ENCODE peak calls at places on chromosomes 12 and 14, in six cellular contexts. One of them, this sample, is unnamed.

GRCh38 chr12:89470741-89471504 is 53.7 kb downstream of the GALNT4 start:
- DNase-seq in neural progenitor cell: peak
- DNase-seq in IMR-90: peak
- DNase-seq in A549: peak
- DNase-seq in DND-41: no peak
- DNase-seq in colonic mucosa: no peak
- DNase-seq in this sample: no peak

GRCh38 chr12:3132636-3133409 is 55.6 kb downstream of the TSPAN9 start:
- DNase-seq in neural progenitor cell: no peak
- DNase-seq in IMR-90: peak
- DNase-seq in A549: no peak
- DNase-seq in DND-41: no peak
- DNase-seq in colonic mucosa: no peak
- DNase-seq in this sample: no peak

GRCh38 chr12:51183816-51184215 is 10.9 kb upstream of the TFCP2 start:
- DNase-seq in neural progenitor cell: no peak
- DNase-seq in IMR-90: peak
- DNase-seq in A549: no peak
- DNase-seq in DND-41: no peak
- DNase-seq in colonic mucosa: peak
- DNase-seq in this sample: no peak

GRCh38 chr12:21839776-21840175 is 65.3 kb upstream of the KCNJ8 start:
- DNase-seq in neural progenitor cell: no peak
- DNase-seq in IMR-90: no peak
- DNase-seq in A549: no peak
- DNase-seq in DND-41: no peak
- DNase-seq in colonic mucosa: no peak
- DNase-seq in this sample: no peak

GRCh38 chr12:6279256-6279628 is 31.2 kb upstream of the PLEKHG6 start:
- DNase-seq in neural progenitor cell: no peak
- DNase-seq in IMR-90: no peak
- DNase-seq in A549: no peak
- DNase-seq in DND-41: no peak
- DNase-seq in colonic mucosa: no peak
- DNase-seq in this sample: no peak

GRCh38 chr12:71045781-71046180 is 112.0 kb downstream of the TSPAN8 start:
- DNase-seq in neural progenitor cell: no peak
- DNase-seq in IMR-90: no peak
- DNase-seq in A549: no peak
- DNase-seq in DND-41: no peak
- DNase-seq in colonic mucosa: no peak
- DNase-seq in this sample: no peak

GRCh38 chr12:3752096-3752709 is 706 bp downstream of the CRACR2A start:
- DNase-seq in neural progenitor cell: no peak
- DNase-seq in IMR-90: no peak
- DNase-seq in A549: no peak
- DNase-seq in DND-41: peak
- DNase-seq in colonic mucosa: peak
- DNase-seq in this sample: no peak

GRCh38 chr14:21987937-21988336 is 314.3 kb upstream of the OR4E1 start:
- DNase-seq in neural progenitor cell: peak
- DNase-seq in IMR-90: peak
- DNase-seq in A549: peak
- DNase-seq in DND-41: peak
- DNase-seq in colonic mucosa: no peak
- DNase-seq in this sample: no peak

GRCh38 chr14:72610831-72611200 is 283.1 kb downstream of the DPF3 start:
- DNase-seq in neural progenitor cell: no peak
- DNase-seq in IMR-90: no peak
- DNase-seq in A549: no peak
- DNase-seq in DND-41: no peak
- DNase-seq in colonic mucosa: no peak
- DNase-seq in this sample: no peak

GRCh38 chr12:94922561-94922960 is 80.9 kb downstream of the NDUFA12 start:
- DNase-seq in neural progenitor cell: peak
- DNase-seq in IMR-90: no peak
- DNase-seq in A549: no peak
- DNase-seq in DND-41: no peak
- DNase-seq in colonic mucosa: no peak
- DNase-seq in this sample: no peak

GRCh38 chr14:84490081-84490480 is 1039.9 kb upstream of the FLRT2 start:
- DNase-seq in neural progenitor cell: no peak
- DNase-seq in IMR-90: no peak
- DNase-seq in A549: no peak
- DNase-seq in DND-41: no peak
- DNase-seq in colonic mucosa: no peak
- DNase-seq in this sample: no peak

GRCh38 chr12:107242189-107242588 is 148.8 kb upstream of the CRY1 start:
- DNase-seq in neural progenitor cell: no peak
- DNase-seq in IMR-90: peak
- DNase-seq in A549: no peak
- DNase-seq in DND-41: no peak
- DNase-seq in colonic mucosa: no peak
- DNase-seq in this sample: no peak

GRCh38 chr12:65534105-65534841 is 255.8 kb downstream of the MSRB3 start:
- DNase-seq in neural progenitor cell: no peak
- DNase-seq in IMR-90: no peak
- DNase-seq in A549: no peak
- DNase-seq in DND-41: no peak
- DNase-seq in colonic mucosa: no peak
- DNase-seq in this sample: no peak

GRCh38 chr14:52402812-52403526 is 88.9 kb downstream of the PTGER2 start:
- DNase-seq in neural progenitor cell: no peak
- DNase-seq in IMR-90: peak
- DNase-seq in A549: no peak
- DNase-seq in DND-41: no peak
- DNase-seq in colonic mucosa: no peak
- DNase-seq in this sample: no peak

GRCh38 chr14:36222952-36223468 is 46.5 kb upstream of the PTCSC3 start:
- DNase-seq in neural progenitor cell: no peak
- DNase-seq in IMR-90: peak
- DNase-seq in A549: no peak
- DNase-seq in DND-41: no peak
- DNase-seq in colonic mucosa: no peak
- DNase-seq in this sample: no peak

GRCh38 chr12:45458238-45458637 is 242.3 kb downstream of the ANO6 start:
- DNase-seq in neural progenitor cell: no peak
- DNase-seq in IMR-90: no peak
- DNase-seq in A549: no peak
- DNase-seq in DND-41: no peak
- DNase-seq in colonic mucosa: no peak
- DNase-seq in this sample: no peak

GRCh38 chr14:83757896-83758295 is 1772.0 kb upstream of the FLRT2 start:
- DNase-seq in neural progenitor cell: no peak
- DNase-seq in IMR-90: peak
- DNase-seq in A549: no peak
- DNase-seq in DND-41: no peak
- DNase-seq in colonic mucosa: no peak
- DNase-seq in this sample: no peak

DNA sequence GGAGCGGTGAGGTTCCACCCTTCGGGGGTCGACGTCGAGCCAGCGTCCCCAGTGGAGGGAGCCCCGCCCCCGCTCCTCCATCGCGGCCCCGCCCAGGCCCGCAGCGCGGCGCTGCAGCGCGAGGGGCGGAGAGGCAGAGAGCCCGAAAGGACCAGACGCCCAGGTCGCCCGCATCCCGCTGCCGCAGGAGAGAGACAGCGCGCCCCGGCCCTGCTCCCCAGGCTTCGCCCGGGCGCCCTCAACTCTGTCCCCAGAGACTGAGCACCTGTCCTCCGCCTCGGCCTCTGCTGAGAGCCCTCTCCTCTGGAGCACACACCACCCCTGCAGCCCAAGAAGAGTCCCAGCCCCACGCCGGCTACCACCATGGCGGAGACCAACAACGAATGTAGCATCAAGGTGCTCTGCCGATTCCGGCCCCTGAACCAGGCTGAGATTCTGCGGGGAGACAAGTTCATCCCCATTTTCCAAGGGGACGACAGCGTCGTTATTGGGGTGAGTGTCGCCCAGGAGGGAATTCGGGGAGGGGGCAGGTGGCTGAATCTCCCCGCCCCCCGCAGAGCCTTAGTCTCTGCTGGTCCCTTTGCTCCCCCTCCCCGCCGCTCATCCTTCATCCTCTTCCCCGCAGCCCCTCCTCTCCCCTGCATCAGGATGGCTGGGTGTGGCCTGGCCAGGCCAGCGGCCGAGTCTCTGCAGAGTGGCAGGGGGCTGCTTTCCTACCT is at the start of gene KIF5A:
- DNase-seq in neural progenitor cell: peak
- DNase-seq in IMR-90: no peak
- DNase-seq in A549: peak
- DNase-seq in DND-41: no peak
- DNase-seq in colonic mucosa: no peak
- DNase-seq in this sample: no peak
- H3K4me3 ChIP-seq in neural progenitor cell: peak
- H3K4me3 ChIP-seq in IMR-90: peak
- H3K4me3 ChIP-seq in A549: peak
- H3K4me3 ChIP-seq in DND-41: no peak
- H3K4me3 ChIP-seq in colonic mucosa: peak
- H3K4me3 ChIP-seq in this sample: peak

GRCh38 chr12:227286-227915 is 13.4 kb upstream of the SLC6A12 start:
- DNase-seq in neural progenitor cell: no peak
- DNase-seq in IMR-90: no peak
- DNase-seq in A549: no peak
- DNase-seq in DND-41: no peak
- DNase-seq in colonic mucosa: no peak
- DNase-seq in this sample: no peak

GRCh38 chr12:227923-228845 is 14.2 kb upstream of the SLC6A12 start:
- DNase-seq in neural progenitor cell: no peak
- DNase-seq in IMR-90: no peak
- DNase-seq in A549: no peak
- DNase-seq in DND-41: no peak
- DNase-seq in colonic mucosa: no peak
- DNase-seq in this sample: no peak

GRCh38 chr12:230925-231671 is 17.1 kb upstream of the SLC6A12 start:
- DNase-seq in neural progenitor cell: peak
- DNase-seq in IMR-90: no peak
- DNase-seq in A549: no peak
- DNase-seq in DND-41: no peak
- DNase-seq in colonic mucosa: no peak
- DNase-seq in this sample: no peak

GRCh38 chr12:228846-229200 is 14.9 kb upstream of the SLC6A12 start:
- DNase-seq in neural progenitor cell: no peak
- DNase-seq in IMR-90: no peak
- DNase-seq in A549: no peak
- DNase-seq in DND-41: no peak
- DNase-seq in colonic mucosa: no peak
- DNase-seq in this sample: no peak

GRCh38 chr12:229441-230191 is 15.7 kb upstream of the SLC6A12 start:
- DNase-seq in neural progenitor cell: peak
- DNase-seq in IMR-90: no peak
- DNase-seq in A549: no peak
- DNase-seq in DND-41: no peak
- DNase-seq in colonic mucosa: no peak
- DNase-seq in this sample: no peak
- H3K27ac ChIP-seq in neural progenitor cell: no peak
- H3K27ac ChIP-seq in IMR-90: no peak
- H3K27ac ChIP-seq in A549: no peak
- H3K27ac ChIP-seq in DND-41: no peak
- H3K27ac ChIP-seq in colonic mucosa: no peak
- H3K27ac ChIP-seq in this sample: no peak

DNA sequence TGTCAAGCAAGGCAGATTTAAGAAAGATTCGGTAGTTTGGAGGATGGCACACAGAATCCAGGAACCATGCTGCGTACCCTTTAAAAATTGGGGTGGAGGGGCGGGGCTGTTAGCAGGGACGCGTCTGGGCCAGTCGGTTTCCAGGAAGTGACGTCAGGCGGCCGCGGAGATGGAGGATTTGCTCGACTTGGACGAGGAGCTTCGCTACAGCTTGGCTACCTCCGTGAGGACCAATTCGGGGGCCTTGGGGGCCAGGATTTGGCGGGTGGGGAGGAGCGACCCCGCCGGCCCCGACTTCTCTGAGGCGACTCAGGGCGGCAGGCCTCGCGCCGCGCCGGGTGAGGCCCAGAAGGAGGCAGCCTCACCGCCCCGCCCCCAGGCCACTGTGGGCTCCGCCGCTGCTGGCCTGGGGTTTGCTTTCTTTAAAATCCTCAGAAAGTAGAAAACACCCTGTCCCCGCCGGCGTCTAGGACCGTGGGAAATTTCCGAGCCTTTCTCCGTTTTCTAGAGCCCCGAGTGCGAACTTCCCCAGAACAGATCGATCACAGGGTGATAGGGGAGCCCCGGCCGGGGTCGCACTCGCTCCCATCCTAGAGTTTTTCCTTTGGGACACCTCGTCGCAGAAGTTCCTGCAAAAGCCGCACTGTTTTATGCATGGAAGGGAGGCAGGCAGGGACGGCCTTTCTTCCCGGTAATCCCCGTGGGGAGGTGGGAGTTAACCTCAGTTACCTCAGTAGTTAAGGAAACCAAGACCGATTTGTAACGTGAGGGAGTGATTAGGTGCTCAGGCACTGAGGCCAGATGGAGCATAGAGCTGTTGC is at the start of gene IFT43:
- DNase-seq in neural progenitor cell: peak
- DNase-seq in IMR-90: peak
- DNase-seq in A549: peak
- DNase-seq in DND-41: peak
- DNase-seq in colonic mucosa: peak
- DNase-seq in this sample: peak
- H3K4me3 ChIP-seq in neural progenitor cell: peak
- H3K4me3 ChIP-seq in IMR-90: peak
- H3K4me3 ChIP-seq in A549: peak
- H3K4me3 ChIP-seq in DND-41: peak
- H3K4me3 ChIP-seq in colonic mucosa: peak
- H3K4me3 ChIP-seq in this sample: peak

GRCh38 chr14:31038521-31039166 is 12.5 kb upstream of the STRN3 start:
- DNase-seq in neural progenitor cell: no peak
- DNase-seq in IMR-90: no peak
- DNase-seq in A549: no peak
- DNase-seq in DND-41: no peak
- DNase-seq in colonic mucosa: no peak
- DNase-seq in this sample: no peak

GRCh38 chr14:31042300-31042699 is 16.1 kb upstream of the STRN3 start:
- DNase-seq in neural progenitor cell: no peak
- DNase-seq in IMR-90: no peak
- DNase-seq in A549: no peak
- DNase-seq in DND-41: no peak
- DNase-seq in colonic mucosa: no peak
- DNase-seq in this sample: no peak

GRCh38 chr14:31045501-31046080 is 19.4 kb upstream of the STRN3 start:
- DNase-seq in neural progenitor cell: no peak
- DNase-seq in IMR-90: no peak
- DNase-seq in A549: no peak
- DNase-seq in DND-41: no peak
- DNase-seq in colonic mucosa: no peak
- DNase-seq in this sample: no peak

GRCh38 chr14:31047503-31047902 is 21.3 kb upstream of the STRN3 start:
- DNase-seq in neural progenitor cell: no peak
- DNase-seq in IMR-90: no peak
- DNase-seq in A549: no peak
- DNase-seq in DND-41: no peak
- DNase-seq in colonic mucosa: no peak
- DNase-seq in this sample: no peak

DNA sequence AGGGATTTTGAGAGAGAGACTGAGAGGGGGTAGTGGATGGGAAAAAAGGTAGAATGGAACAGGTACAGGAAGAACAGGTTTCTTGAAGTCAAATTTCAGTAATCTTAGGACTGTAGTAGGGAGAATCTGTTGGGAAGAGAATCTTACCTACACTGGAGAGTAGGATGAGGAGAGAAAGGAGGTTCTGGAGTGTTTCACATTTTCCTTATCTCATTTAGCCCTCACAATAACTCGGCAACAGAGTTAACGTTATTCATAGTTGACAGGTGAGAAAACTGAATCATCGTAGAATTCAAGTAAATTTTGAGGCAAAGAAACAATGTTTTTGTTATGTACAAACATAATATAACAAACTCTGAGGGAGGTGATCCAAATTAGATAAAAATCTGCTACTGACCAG is 17.2 kb upstream of the STRN3 start:
- DNase-seq in neural progenitor cell: no peak
- DNase-seq in IMR-90: no peak
- DNase-seq in A549: no peak
- DNase-seq in DND-41: no peak
- DNase-seq in colonic mucosa: no peak
- DNase-seq in this sample: no peak
- H3K27ac ChIP-seq in neural progenitor cell: no peak
- H3K27ac ChIP-seq in IMR-90: no peak
- H3K27ac ChIP-seq in A549: no peak
- H3K27ac ChIP-seq in DND-41: no peak
- H3K27ac ChIP-seq in colonic mucosa: no peak
- H3K27ac ChIP-seq in this sample: no peak